ENCODE peak calls at places on chromosomes 16 and 17, in seven cellular contexts. One of them, this sample, is unnamed.
A peak's percentile ranks its signal among the peaks of the same experiment; 100 is the strongest.

GRCh38 chr17:51645056-51645455 is 384.7 kb downstream of the UTP18 start:
- DNase-seq in heart right ventricle: no peak
- DNase-seq in stomach: no peak
- DNase-seq in Peyer's patch: no peak
- DNase-seq in PC-9: no peak
- DNase-seq in neural progenitor cell: no peak
- DNase-seq in sigmoid colon: no peak
- DNase-seq in this sample: no peak

GRCh38 chr16:15970202-15970601 is 20.8 kb downstream of the ABCC1 start:
- DNase-seq in heart right ventricle: no peak
- DNase-seq in stomach: no peak
- DNase-seq in Peyer's patch: no peak
- DNase-seq in PC-9: no peak
- DNase-seq in neural progenitor cell: peak; percentile 41
- DNase-seq in sigmoid colon: no peak
- DNase-seq in this sample: no peak

GRCh38 chr17:38729886-38730525 is at the start of gene CISD3:
- DNase-seq in heart right ventricle: peak; percentile 91
- DNase-seq in stomach: peak; percentile 91
- DNase-seq in Peyer's patch: peak; percentile 94
- DNase-seq in PC-9: peak; percentile 85
- DNase-seq in neural progenitor cell: peak; percentile 96
- DNase-seq in sigmoid colon: peak; percentile 93
- DNase-seq in this sample: peak; percentile 95

GRCh38 chr17:83149761-83150251 is 70.4 kb downstream of the METRNL start:
- DNase-seq in heart right ventricle: no peak
- DNase-seq in stomach: no peak
- DNase-seq in Peyer's patch: no peak
- DNase-seq in PC-9: no peak
- DNase-seq in neural progenitor cell: no peak
- DNase-seq in sigmoid colon: peak; percentile 57
- DNase-seq in this sample: no peak

GRCh38 chr17:30824002-30824355 is 513 bp downstream of the CRLF3 start:
- DNase-seq in heart right ventricle: no peak
- DNase-seq in stomach: no peak
- DNase-seq in Peyer's patch: no peak
- DNase-seq in PC-9: no peak
- DNase-seq in neural progenitor cell: no peak
- DNase-seq in sigmoid colon: no peak
- DNase-seq in this sample: no peak

GRCh38 chr17:74008196-74008595 is 195.3 kb upstream of the RPL38 start:
- DNase-seq in heart right ventricle: no peak
- DNase-seq in stomach: no peak
- DNase-seq in Peyer's patch: no peak
- DNase-seq in PC-9: no peak
- DNase-seq in neural progenitor cell: peak; percentile 59
- DNase-seq in sigmoid colon: no peak
- DNase-seq in this sample: no peak

GRCh38 chr17:82602986-82603385 is 45.3 kb downstream of the WDR45B start:
- DNase-seq in heart right ventricle: no peak
- DNase-seq in stomach: no peak
- DNase-seq in Peyer's patch: no peak
- DNase-seq in PC-9: no peak
- DNase-seq in neural progenitor cell: no peak
- DNase-seq in sigmoid colon: no peak
- DNase-seq in this sample: no peak

GRCh38 chr17:18381158-18381952 is 3.8 kb downstream of the EVPLL start:
- DNase-seq in heart right ventricle: no peak
- DNase-seq in stomach: no peak
- DNase-seq in Peyer's patch: no peak
- DNase-seq in PC-9: no peak
- DNase-seq in neural progenitor cell: no peak
- DNase-seq in sigmoid colon: peak; percentile 49
- DNase-seq in this sample: peak; percentile 54

GRCh38 chr16:17397499-17397891 is 73.3 kb downstream of the XYLT1 start:
- DNase-seq in heart right ventricle: no peak
- DNase-seq in stomach: peak; percentile 40
- DNase-seq in Peyer's patch: peak; percentile 79
- DNase-seq in PC-9: no peak
- DNase-seq in neural progenitor cell: no peak
- DNase-seq in sigmoid colon: no peak
- DNase-seq in this sample: no peak

GRCh38 chr17:38719943-38720641 is 10.0 kb upstream of the CISD3 start:
- DNase-seq in heart right ventricle: no peak
- DNase-seq in stomach: no peak
- DNase-seq in Peyer's patch: no peak
- DNase-seq in PC-9: no peak
- DNase-seq in neural progenitor cell: peak; percentile 83
- DNase-seq in sigmoid colon: no peak
- DNase-seq in this sample: no peak

GRCh38 chr17:45222994-45223540 is 1.4 kb downstream of the FMNL1 start:
- DNase-seq in heart right ventricle: no peak
- DNase-seq in stomach: no peak
- DNase-seq in Peyer's patch: no peak
- DNase-seq in PC-9: no peak
- DNase-seq in neural progenitor cell: no peak
- DNase-seq in sigmoid colon: no peak
- DNase-seq in this sample: no peak

GRCh38 chr16:81889896-81890634 is 111.0 kb downstream of the PLCG2 start:
- DNase-seq in heart right ventricle: no peak
- DNase-seq in stomach: peak; percentile 66
- DNase-seq in Peyer's patch: peak; percentile 82
- DNase-seq in PC-9: peak; percentile 59
- DNase-seq in neural progenitor cell: peak; percentile 69
- DNase-seq in sigmoid colon: no peak
- DNase-seq in this sample: no peak

GRCh38 chr17:48113201-48113676 is 5.7 kb downstream of the SNX11 start:
- DNase-seq in heart right ventricle: no peak
- DNase-seq in stomach: no peak
- DNase-seq in Peyer's patch: peak; percentile 75
- DNase-seq in PC-9: no peak
- DNase-seq in neural progenitor cell: no peak
- DNase-seq in sigmoid colon: no peak
- DNase-seq in this sample: no peak

GRCh38 chr16:68771922-68772681 is 35.0 kb downstream of the CDH1 start:
- DNase-seq in heart right ventricle: no peak
- DNase-seq in stomach: no peak
- DNase-seq in Peyer's patch: no peak
- DNase-seq in PC-9: no peak
- DNase-seq in neural progenitor cell: no peak
- DNase-seq in sigmoid colon: no peak
- DNase-seq in this sample: no peak

DNA sequence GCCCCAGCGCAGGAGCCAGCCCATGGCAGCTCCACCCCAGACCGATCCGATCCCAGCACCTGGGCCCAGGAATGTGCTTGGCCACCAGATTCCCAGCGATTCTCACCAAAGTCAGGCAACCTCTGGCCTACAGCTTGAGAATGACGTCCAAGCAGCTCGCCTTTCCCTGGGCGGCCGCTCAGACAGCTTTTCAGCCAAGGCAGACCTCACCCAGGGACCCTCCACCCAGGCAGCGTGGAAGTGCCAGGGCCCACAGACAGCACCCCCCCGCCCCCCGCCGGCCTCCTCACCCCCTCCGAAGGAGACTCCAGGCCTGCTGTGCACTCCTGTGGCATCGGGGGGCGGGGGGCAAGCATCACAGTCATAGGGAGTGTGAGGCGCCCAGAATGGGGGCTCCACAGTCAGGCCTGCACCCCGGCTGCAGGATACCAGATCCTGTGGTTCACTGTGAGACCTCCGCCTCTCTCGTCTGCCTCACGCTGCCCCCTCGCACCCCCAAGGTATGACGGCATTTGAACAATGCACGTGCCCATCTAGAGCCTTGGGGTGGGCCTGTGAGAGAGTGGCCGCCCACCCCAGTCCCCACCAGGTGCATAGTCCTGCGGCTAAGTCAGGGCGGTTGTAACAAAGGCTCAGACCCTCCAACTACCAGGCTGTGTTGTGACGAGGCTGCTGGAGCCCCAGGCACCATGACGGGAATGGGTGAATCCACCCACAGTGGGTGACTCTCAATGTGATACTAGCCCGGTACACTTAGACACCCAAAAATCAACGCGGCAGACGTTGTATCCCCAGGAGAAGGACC is 6.0 kb downstream of the CEP295NL start:
- DNase-seq in heart right ventricle: no peak
- DNase-seq in stomach: no peak
- DNase-seq in Peyer's patch: no peak
- DNase-seq in PC-9: no peak
- DNase-seq in neural progenitor cell: no peak
- DNase-seq in sigmoid colon: no peak
- DNase-seq in this sample: no peak
- H3K4me3 ChIP-seq in heart right ventricle: no peak overlapping the region
- H3K4me3 ChIP-seq in stomach: no peak overlapping the region
- H3K4me3 ChIP-seq in Peyer's patch: no peak overlapping the region
- H3K4me3 ChIP-seq in PC-9: no peak overlapping the region
- H3K4me3 ChIP-seq in neural progenitor cell: no peak overlapping the region
- H3K4me3 ChIP-seq in sigmoid colon: no peak overlapping the region
- H3K4me3 ChIP-seq in this sample: no peak overlapping the region

GRCh38 chr16:50739031-50739430 is 2.9 kb upstream of the CYLD start:
- DNase-seq in heart right ventricle: no peak
- DNase-seq in stomach: no peak
- DNase-seq in Peyer's patch: no peak
- DNase-seq in PC-9: no peak
- DNase-seq in neural progenitor cell: no peak
- DNase-seq in sigmoid colon: no peak
- DNase-seq in this sample: no peak

GRCh38 chr16:50736448-50736847 is 5.4 kb upstream of the CYLD start:
- DNase-seq in heart right ventricle: no peak
- DNase-seq in stomach: no peak
- DNase-seq in Peyer's patch: no peak
- DNase-seq in PC-9: no peak
- DNase-seq in neural progenitor cell: no peak
- DNase-seq in sigmoid colon: no peak
- DNase-seq in this sample: peak; percentile 68

GRCh38 chr16:50737420-50737959 is 4.4 kb upstream of the CYLD start:
- DNase-seq in heart right ventricle: no peak
- DNase-seq in stomach: no peak
- DNase-seq in Peyer's patch: no peak
- DNase-seq in PC-9: no peak
- DNase-seq in neural progenitor cell: no peak
- DNase-seq in sigmoid colon: no peak
- DNase-seq in this sample: no peak

GRCh38 chr16:50733468-50733867 is 8.4 kb upstream of the CYLD start:
- DNase-seq in heart right ventricle: no peak
- DNase-seq in stomach: no peak
- DNase-seq in Peyer's patch: no peak
- DNase-seq in PC-9: no peak
- DNase-seq in neural progenitor cell: no peak
- DNase-seq in sigmoid colon: no peak
- DNase-seq in this sample: no peak

DNA sequence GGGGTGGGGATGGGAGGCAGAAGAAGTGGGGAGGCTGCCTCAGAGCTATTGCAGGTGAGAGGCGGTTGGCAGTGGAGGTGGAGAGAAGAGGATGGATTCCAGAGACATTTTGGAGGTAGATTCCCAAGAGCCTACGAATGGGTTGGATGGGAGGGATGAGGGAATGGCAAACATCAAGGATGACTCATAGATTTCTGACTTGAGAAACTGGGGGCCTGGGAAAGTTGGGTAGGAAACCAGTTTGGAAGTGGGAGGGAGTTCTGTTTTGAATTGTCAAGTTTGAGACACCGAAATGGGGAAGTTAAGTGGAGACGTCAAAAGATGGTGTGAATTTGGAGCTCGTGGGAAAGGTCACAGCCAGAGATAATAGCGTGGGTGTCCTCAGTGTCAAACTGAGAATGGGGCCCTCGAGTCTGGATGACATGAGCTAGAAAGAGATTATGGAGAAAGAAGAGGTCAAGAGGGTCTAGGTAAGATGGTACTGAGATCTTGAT is 6.2 kb upstream of the CYLD start:
- DNase-seq in heart right ventricle: no peak
- DNase-seq in stomach: no peak
- DNase-seq in Peyer's patch: no peak
- DNase-seq in PC-9: no peak
- DNase-seq in neural progenitor cell: no peak
- DNase-seq in sigmoid colon: no peak
- DNase-seq in this sample: no peak
- H3K4me3 ChIP-seq in heart right ventricle: no peak overlapping the region
- H3K4me3 ChIP-seq in stomach: no peak overlapping the region
- H3K4me3 ChIP-seq in Peyer's patch: no peak overlapping the region
- H3K4me3 ChIP-seq in PC-9: no peak overlapping the region
- H3K4me3 ChIP-seq in neural progenitor cell: no peak overlapping the region
- H3K4me3 ChIP-seq in sigmoid colon: no peak overlapping the region
- H3K4me3 ChIP-seq in this sample: no peak overlapping the region

DNA sequence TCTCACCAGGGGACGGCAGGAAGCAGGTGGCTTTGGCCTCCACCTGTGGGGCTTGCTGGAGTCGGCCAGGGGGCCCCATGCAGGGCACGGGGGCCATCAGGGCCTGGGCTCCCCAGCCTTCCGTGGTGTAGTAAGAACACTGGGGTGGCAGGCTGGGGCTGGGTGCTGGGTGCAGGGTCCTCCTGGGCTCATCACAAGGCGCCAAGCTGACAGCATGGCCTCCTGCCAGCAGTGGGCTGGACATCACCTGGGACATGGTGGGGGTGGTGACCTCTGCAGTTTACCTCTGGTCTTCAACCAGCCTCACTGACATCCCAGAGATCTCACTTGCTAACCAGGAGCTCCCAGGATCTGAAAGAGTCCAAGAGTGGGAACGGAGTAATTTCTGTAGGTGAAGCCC is 5.3 kb downstream of the TNS4 start:
- DNase-seq in heart right ventricle: no peak
- DNase-seq in stomach: no peak
- DNase-seq in Peyer's patch: no peak
- DNase-seq in PC-9: no peak
- DNase-seq in neural progenitor cell: no peak
- DNase-seq in sigmoid colon: no peak
- DNase-seq in this sample: no peak
- H3K4me3 ChIP-seq in heart right ventricle: no peak overlapping the region
- H3K4me3 ChIP-seq in stomach: no peak overlapping the region
- H3K4me3 ChIP-seq in Peyer's patch: no peak overlapping the region
- H3K4me3 ChIP-seq in PC-9: no peak overlapping the region
- H3K4me3 ChIP-seq in neural progenitor cell: no peak overlapping the region
- H3K4me3 ChIP-seq in sigmoid colon: no peak overlapping the region
- H3K4me3 ChIP-seq in this sample: no peak overlapping the region

GRCh38 chr16:88732172-88732960 is 26.1 kb downstream of the CTU2 start:
- DNase-seq in heart right ventricle: no peak
- DNase-seq in stomach: no peak
- DNase-seq in Peyer's patch: no peak
- DNase-seq in PC-9: no peak
- DNase-seq in neural progenitor cell: no peak
- DNase-seq in sigmoid colon: no peak
- DNase-seq in this sample: no peak

GRCh38 chr16:88733630-88734360 is 27.5 kb downstream of the CTU2 start:
- DNase-seq in heart right ventricle: no peak
- DNase-seq in stomach: no peak
- DNase-seq in Peyer's patch: no peak
- DNase-seq in PC-9: no peak
- DNase-seq in neural progenitor cell: no peak
- DNase-seq in sigmoid colon: no peak
- DNase-seq in this sample: no peak

GRCh38 chr16:88730632-88731607 is 24.6 kb downstream of the CTU2 start:
- DNase-seq in heart right ventricle: no peak
- DNase-seq in stomach: no peak
- DNase-seq in Peyer's patch: no peak
- DNase-seq in PC-9: no peak
- DNase-seq in neural progenitor cell: no peak
- DNase-seq in sigmoid colon: no peak
- DNase-seq in this sample: no peak

GRCh38 chr16:88732961-88733294 is 26.6 kb downstream of the CTU2 start:
- DNase-seq in heart right ventricle: no peak
- DNase-seq in stomach: no peak
- DNase-seq in Peyer's patch: no peak
- DNase-seq in PC-9: no peak
- DNase-seq in neural progenitor cell: no peak
- DNase-seq in sigmoid colon: no peak
- DNase-seq in this sample: no peak

GRCh38 chr16:88731699-88732098 is 25.4 kb downstream of the CTU2 start:
- DNase-seq in heart right ventricle: no peak
- DNase-seq in stomach: no peak
- DNase-seq in Peyer's patch: no peak
- DNase-seq in PC-9: peak; percentile 34
- DNase-seq in neural progenitor cell: no peak
- DNase-seq in sigmoid colon: no peak
- DNase-seq in this sample: no peak
- H3K4me3 ChIP-seq in heart right ventricle: no peak overlapping the region
- H3K4me3 ChIP-seq in stomach: no peak overlapping the region
- H3K4me3 ChIP-seq in Peyer's patch: no peak overlapping the region
- H3K4me3 ChIP-seq in PC-9: no peak overlapping the region
- H3K4me3 ChIP-seq in neural progenitor cell: no peak overlapping the region
- H3K4me3 ChIP-seq in sigmoid colon: no peak overlapping the region
- H3K4me3 ChIP-seq in this sample: no peak overlapping the region